ENCODE peak calls at places on chromosomes 5 and 9, in six cellular contexts. I is T1000, E is mammary epithelial cell, T is lower leg skin, P is fibroblast of lung, O is astrocyte. X is an unnamed sample.
A peak's percentile ranks its signal among the peaks of the same experiment; 100 is the strongest.

GRCh38 chr5:135012951-135013391 is 21.1 kb downstream of the PITX1 start:
- DNase-seq in I (no peak), E (no peak), T (peak; percentile 76), O (no peak), P (no peak), X (no peak)

GRCh38 chr5:161058751-161059150 is 206.7 kb upstream of the ATP10B start:
- DNase-seq in E (no peak), T (no peak), O (peak; percentile 38), I (no peak), P (no peak), X (peak; percentile 95)

GRCh38 chr5:81398741-81399140 is 4.8 kb upstream of the ACOT12 start:
- DNase-seq in E (no peak), T (no peak), O (no peak), P (no peak), I (no peak), X (no peak)

GRCh38 chr9:69771775-69772418 is 12.1 kb upstream of the PTAR1 start:
- DNase-seq in P (peak; percentile 77), E (no peak), I (no peak), O (peak; percentile 77), T (no peak), X (no peak)

GRCh38 chr5:141952030-141952429 is 6.0 kb downstream of the PCDH12 start:
- DNase-seq in T (peak; percentile 46), O (no peak), P (no peak), E (no peak), I (no peak), X (peak; percentile 42)

GRCh38 chr9:126609711-126610388 is 3.9 kb upstream of the LMX1B start:
- DNase-seq in O (no peak), E (no peak), I (no peak), P (no peak), T (no peak), X (no peak)

GRCh38 chr5:134003957-134004625 is 684 bp downstream of the VDAC1 start:
- DNase-seq in P (peak; percentile 51), O (peak; percentile 30), T (peak; percentile 91), I (no peak), E (peak; percentile 52), X (no peak)

GRCh38 chr9:34988218-34989055 is 1.1 kb upstream of the DNAJB5 start:
- DNase-seq in T (peak; percentile 87), O (no peak), I (no peak), E (no peak), P (peak; percentile 6), X (no peak)

GRCh38 chr9:94894111-94894699 is 167.7 kb downstream of the AOPEP start:
- DNase-seq in O (peak; percentile 42), I (no peak), T (no peak), E (no peak), P (peak; percentile 78), X (no peak)

GRCh38 chr5:141421489-141421855 is 621 bp downstream of the PCDHGA11 start:
- DNase-seq in O (no peak), T (no peak), E (no peak), P (peak; percentile 34), I (no peak), X (no peak)

GRCh38 chr5:120139039-120139438 is 325.1 kb upstream of the PRR16 start:
- DNase-seq in I (peak; percentile 6), T (no peak), O (peak; percentile 92), P (peak; percentile 100), E (peak; percentile 94), X (no peak)

GRCh38 chr5:114367029-114367428 is 5.2 kb downstream of the KCNN2 start:
- DNase-seq in P (peak; percentile 36), T (no peak), I (no peak), O (no peak), E (peak; percentile 11), X (no peak)

GRCh38 chr5:88897748-88898147 is 14.8 kb upstream of the MEF2C start:
- DNase-seq in I (no peak), E (no peak), O (no peak), T (no peak), P (no peak), X (no peak)

GRCh38 chr5:141479776-141480175 is 4.0 kb downstream of the PCDHGC3 start:
- DNase-seq in O (no peak), T (no peak), E (no peak), I (no peak), P (peak; percentile 49), X (no peak)

GRCh38 chr9:79026311-79026710 is 545.5 kb upstream of the TLE4 start:
- DNase-seq in I (no peak), E (peak; percentile 95), P (no peak), O (no peak), T (no peak), X (peak; percentile 15)

GRCh38 chr5:167633931-167634341 is 657.5 kb upstream of the WWC1 start:
- DNase-seq in O (peak; percentile 97), E (peak; percentile 70), T (no peak), I (no peak), P (peak; percentile 81), X (no peak)

GRCh38 chr9:134833294-134833880 is 47.2 kb upstream of the FCN2 start:
- DNase-seq in O (no peak), I (no peak), E (no peak), T (no peak), P (no peak), X (peak; percentile 50)

GRCh38 chr9:34577635-34578240 is 11.8 kb downstream of the CNTFR start:
- DNase-seq in O (no peak), I (no peak), E (no peak), P (no peak), T (no peak), X (no peak)

GRCh38 chr5:13478831-13479465 is 465.5 kb downstream of the DNAH5 start:
- DNase-seq in T (no peak), P (no peak), O (peak; percentile 39), E (peak; percentile 65), I (no peak), X (peak; percentile 3)

GRCh38 chr9:92328225-92328624 is 2.5 kb downstream of the CENPP start:
- DNase-seq in P (peak; percentile 83), T (no peak), O (peak; percentile 47), I (no peak), E (peak; percentile 31), X (peak; percentile 51)

GRCh38 chr9:935348-935965 is 41.0 kb upstream of the DMRT3 start:
- DNase-seq in P (no peak), O (no peak), T (no peak), I (no peak), E (peak; percentile 17), X (no peak)

GRCh38 chr9:107883496-107884120 is 394.0 kb upstream of the KLF4 start:
- DNase-seq in P (no peak), O (no peak), T (no peak), E (no peak), I (no peak), X (no peak)

GRCh38 chr9:126301985-126302603 is 24.5 kb upstream of the MVB12B start:
- DNase-seq in O (peak; percentile 34), P (peak; percentile 69), T (peak; percentile 91), E (peak; percentile 45), I (no peak), X (no peak)

GRCh38 chr5:55535199-55535905 is 588 bp upstream of the PLPP1 start:
- DNase-seq in T (no peak), E (no peak), P (no peak), I (no peak), O (no peak), X (no peak)

GRCh38 chr5:137609122-137609521 is 110.0 kb upstream of the SPOCK1 start:
- DNase-seq in I (peak; percentile 44), E (no peak), T (no peak), P (no peak), O (peak; percentile 31), X (no peak)

GRCh38 chr5:134564396-134564795 is 38.9 kb downstream of the JADE2 start:
- DNase-seq in E (no peak), O (no peak), T (no peak), I (no peak), P (no peak), X (no peak)

GRCh38 chr5:62306494-62307363 is 723 bp downstream of the KIF2A start:
- DNase-seq in T (peak; percentile 90), O (peak; percentile 34), I (no peak), P (peak; percentile 49), E (peak; percentile 30), X (no peak)

GRCh38 chr5:98581416-98581999 is 192.0 kb upstream of the RGMB start:
- DNase-seq in I (no peak), E (no peak), P (peak; percentile 54), T (no peak), O (peak; percentile 67), X (no peak)

GRCh38 chr9:89579741-89580395 is 24.9 kb upstream of the GADD45G start:
- DNase-seq in T (peak; percentile 48), I (no peak), O (no peak), P (no peak), E (no peak), X (no peak)

GRCh38 chr5:140966293-140967225 is at the start of gene PCDHAC2:
- DNase-seq in T (no peak), O (peak; percentile 2), I (no peak), E (peak; percentile 68), P (peak; percentile 24), X (peak; percentile 55)

GRCh38 chr5:122844136-122844915 is 1.1 kb upstream of the SNX24 start:
- DNase-seq in E (no peak), O (no peak), T (no peak), I (no peak), P (peak; percentile 23), X (no peak)

GRCh38 chr5:55597014-55597981 is 62.5 kb upstream of the PLPP1 start:
- DNase-seq in I (no peak), O (peak; percentile 72), P (peak; percentile 78), E (peak; percentile 95), T (peak; percentile 90), X (peak; percentile 24)

GRCh38 chr5:149264432-149265069 is 7.1 kb upstream of the AFAP1L1 start:
- DNase-seq in P (no peak), E (peak; percentile 64), O (no peak), I (no peak), T (no peak), X (no peak)

GRCh38 chr9:114606597-114607207 is 4.4 kb upstream of the TMEM268 start:
- DNase-seq in T (no peak), P (peak; percentile 89), E (peak; percentile 55), O (peak; percentile 79), I (no peak), X (peak; percentile 75)

GRCh38 chr5:92904021-92904420 is 677.0 kb downstream of the NR2F1-AS1 start:
- DNase-seq in T (no peak), E (no peak), I (no peak), O (no peak), P (no peak), X (no peak)

GRCh38 chr5:152260940-152261339 is 144.1 kb downstream of the NMUR2 start:
- DNase-seq in E (no peak), T (no peak), P (no peak), O (no peak), I (no peak), X (no peak)

GRCh38 chr9:13568851-13569618 is 289.5 kb upstream of the MPDZ start:
- DNase-seq in E (peak; percentile 2), O (no peak), I (no peak), T (no peak), P (no peak), X (no peak)

GRCh38 chr5:128632264-128632663 is 94.2 kb upstream of the FBN2 start:
- DNase-seq in O (no peak), I (no peak), P (no peak), T (no peak), E (no peak), X (no peak)